ENCODE peak calls at places on chromosome 1, in eight cellular contexts. I is uterus, Y is Peyer's patch, J is IMR-90, R is A549, C is body of pancreas, X is adrenal gland, T is breast epithelium. P is an unnamed sample.
A peak's percentile ranks its signal among the peaks of the same experiment; 100 is the strongest.

GRCh38 chr1:45843474-45843905 is 40.1 kb downstream of the MAST2 start:
- DNase-seq in J (peak; percentile 69), T (no peak), Y (no peak), I (no peak), R (peak; percentile 16), C (no peak), X (no peak), P (no peak)

GRCh38 chr1:246959944-246960693 is 28.4 kb upstream of the AHCTF1 start:
- DNase-seq in Y (no peak), J (no peak), T (no peak), C (no peak), X (no peak), R (no peak), I (no peak), P (no peak)

GRCh38 chr1:68460935-68461334 is 11.2 kb upstream of the RPE65 start:
- DNase-seq in R (no peak), Y (no peak), C (no peak), X (no peak), I (no peak), J (no peak), T (no peak), P (no peak)

GRCh38 chr1:152965853-152966252 is 4.6 kb upstream of the SPRR4 start:
- DNase-seq in J (no peak), T (no peak), R (no peak), Y (no peak), C (no peak), I (no peak), X (no peak), P (no peak)

GRCh38 chr1:2197732-2198165 is 3.2 kb upstream of the FAAP20 start:
- DNase-seq in X (no peak), T (no peak), C (no peak), J (no peak), R (no peak), Y (no peak), I (no peak), P (no peak)

GRCh38 chr1:247113094-247113497 is 8.9 kb upstream of the ZNF669 start:
- DNase-seq in T (no peak), X (no peak), C (peak; percentile 57), J (no peak), R (no peak), I (peak; percentile 25), Y (no peak), P (no peak)

GRCh38 chr1:22132517-22133235 is 10.2 kb downstream of the WNT4 start:
- DNase-seq in J (peak; percentile 71), Y (no peak), C (no peak), T (no peak), R (no peak), X (peak; percentile 85), I (peak; percentile 58), P (no peak)

GRCh38 chr1:201740086-201740541 is 88.8 kb upstream of the IPO9 start:
- DNase-seq in C (no peak), T (no peak), Y (no peak), R (no peak), J (no peak), X (no peak), I (peak; percentile 32), P (no peak)

GRCh38 chr1:100440075-100440809 is 87.9 kb downstream of the CDC14A start:
- DNase-seq in Y (peak; percentile 85), T (no peak), J (no peak), C (no peak), X (no peak), R (no peak), I (no peak), P (no peak)

GRCh38 chr1:25067852-25068251 is 137.8 kb upstream of the RUNX3 start:
- DNase-seq in C (no peak), Y (no peak), J (no peak), X (no peak), I (no peak), R (no peak), T (no peak), P (no peak)
- H3K4me3 ChIP-seq in C (no peak overlapping the region), Y (no peak overlapping the region), J (no peak overlapping the region), X (no peak overlapping the region), I (no peak overlapping the region), R (no peak overlapping the region), T (no peak overlapping the region), P (no peak overlapping the region)

DNA sequence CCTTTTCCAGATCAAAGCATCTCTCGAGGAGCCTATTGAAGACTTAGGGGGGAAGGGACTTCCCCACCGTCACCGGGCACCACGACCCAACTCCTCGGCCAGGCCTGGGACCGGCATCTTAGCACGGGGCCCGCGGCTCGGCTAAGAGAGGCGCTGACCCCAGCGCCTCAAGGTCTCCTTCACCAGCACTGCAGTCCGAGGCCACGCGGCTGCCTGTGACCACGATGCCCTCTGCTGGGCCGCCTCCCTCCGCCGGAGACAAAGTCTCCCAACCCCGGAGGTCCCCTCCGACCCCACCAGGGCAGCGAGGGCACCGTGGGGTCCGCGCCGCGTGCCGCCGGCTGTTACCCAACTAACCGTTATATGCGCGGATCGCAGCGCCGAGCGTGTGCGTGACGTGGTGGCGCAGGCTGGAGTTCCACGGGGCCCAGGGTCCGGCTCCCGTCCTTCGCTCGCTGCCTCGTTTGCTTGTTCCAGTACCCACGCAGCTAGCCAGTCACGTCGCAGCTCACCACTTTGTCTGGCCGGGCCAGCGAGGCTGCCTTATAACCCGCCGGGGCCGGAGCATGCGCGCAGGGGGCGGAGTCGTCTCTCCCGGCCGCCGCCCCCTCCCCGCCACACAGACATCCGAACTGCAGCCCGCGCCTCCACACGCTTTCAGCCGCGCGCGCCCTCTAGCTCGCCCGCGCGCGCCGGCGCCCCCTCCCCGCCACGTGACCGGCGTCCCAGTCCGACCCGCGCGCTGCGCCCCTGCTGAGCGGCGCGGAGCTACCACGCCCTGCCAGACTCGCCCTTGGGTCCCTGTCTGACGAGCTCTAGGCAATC is at the start of gene SLC16A1:
- DNase-seq in C (peak; percentile 76), R (peak; percentile 92), Y (peak; percentile 97), J (peak; percentile 91), T (peak; percentile 67), X (peak; percentile 94), I (peak; percentile 94), P (peak; percentile 97)
- TF ChIP-seq POLR2A in C (peak; percentile 65), R (peak; percentile 99), Y (peak; percentile 92), J (peak; percentile 98), T (no peak), X (peak; percentile 96), I (peak; percentile 96), P (peak; percentile 82)

DNA sequence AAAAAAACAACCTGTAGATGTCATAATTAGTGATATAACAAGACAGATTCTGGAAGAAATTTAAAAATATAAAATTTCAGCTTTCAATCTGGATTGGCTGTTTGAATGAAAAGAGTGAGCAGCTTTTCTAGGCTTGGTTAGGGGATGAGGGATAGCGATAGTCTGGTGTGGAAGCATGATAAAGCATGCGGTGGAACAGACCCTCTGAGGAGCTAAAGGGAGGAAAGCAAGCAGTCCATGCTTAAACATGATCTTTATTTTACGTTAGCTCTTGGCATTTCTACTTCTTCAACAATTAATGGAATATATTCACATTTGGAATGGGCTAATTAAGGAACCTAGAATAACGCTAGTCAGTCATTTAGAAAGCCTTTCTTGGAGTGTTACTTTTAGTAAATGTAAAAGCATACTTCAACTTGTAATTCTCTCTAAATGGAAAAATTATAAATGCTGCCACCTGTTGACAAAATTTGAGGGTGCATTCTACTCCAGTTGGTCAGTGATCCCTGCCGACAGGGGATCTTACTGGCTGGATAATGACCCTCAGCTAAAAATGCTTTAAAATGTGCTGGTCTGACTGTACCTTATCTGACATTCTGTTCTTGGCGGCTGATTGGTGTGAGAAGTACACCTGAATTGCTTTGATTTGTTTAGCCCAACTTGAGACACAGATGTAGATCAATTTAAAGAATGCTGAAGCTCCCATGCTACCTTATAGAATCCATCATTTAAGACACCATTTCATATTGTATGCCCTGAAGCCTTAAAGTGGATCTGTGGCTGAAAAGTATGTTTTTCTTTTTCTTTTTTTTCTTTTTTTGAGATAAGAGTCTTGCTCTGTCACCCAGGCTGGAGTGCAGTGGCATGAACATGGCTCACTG is 61.2 kb downstream of the AK4 start:
- DNase-seq in Y (no peak), T (no peak), J (peak; percentile 47), X (peak; percentile 24), I (peak; percentile 28), C (peak; percentile 21), R (peak; percentile 28), P (peak; percentile 46)
- TF ChIP-seq CTCF in Y (peak; percentile 68), T (peak; percentile 76), J (peak; percentile 62), X (peak; percentile 64), I (peak; percentile 60), C (peak; percentile 67), R (peak; percentile 54), P (peak; percentile 66)

DNA sequence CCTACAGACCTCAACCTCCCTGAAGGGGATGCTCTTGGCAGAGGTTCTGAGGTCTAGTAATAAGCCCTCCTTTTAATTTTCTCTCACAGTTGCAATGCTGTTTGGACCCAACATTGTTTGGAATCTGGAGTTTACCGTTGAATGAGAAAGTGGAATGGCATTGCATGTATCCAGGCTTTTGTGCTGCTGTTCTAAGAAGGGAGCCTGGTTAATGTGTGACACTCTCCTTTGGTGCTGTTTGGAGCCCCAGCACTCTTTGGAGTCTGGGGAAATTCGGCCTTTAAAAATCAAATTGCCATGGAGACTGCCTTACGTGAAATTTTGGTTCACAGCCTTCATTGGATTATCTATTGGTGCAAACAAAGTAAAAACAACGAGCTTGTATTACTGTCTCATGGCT is 23.7 kb upstream of the TMEM61 start:
- DNase-seq in I (no peak), T (no peak), C (no peak), Y (no peak), J (no peak), R (no peak), X (no peak), P (no peak)
- H3K4me3 ChIP-seq in I (no peak overlapping the region), T (no peak overlapping the region), C (no peak overlapping the region), Y (no peak overlapping the region), J (no peak overlapping the region), R (no peak overlapping the region), X (no peak overlapping the region), P (no peak overlapping the region)

P was measured in testis.